ENCODE peak calls at places on chromosomes 11 and 22, in seven cellular contexts. One of them, this sample, is unnamed.

GRCh38 chr11:45853616-45854219 is 6.4 kb downstream of the CRY2 start:
- DNase-seq in RWPE1: no peak
- DNase-seq in substantia nigra: peak
- DNase-seq in AG04450: no peak
- DNase-seq in stomach: no peak
- DNase-seq in IMR-90: no peak
- DNase-seq in iPS DF 6.9: no peak
- DNase-seq in this sample: no peak

GRCh38 chr11:47918882-47919495 is 61.4 kb upstream of the PTPRJ start:
- DNase-seq in substantia nigra: no peak
- DNase-seq in stomach: no peak
- DNase-seq in RWPE1: peak
- DNase-seq in AG04450: no peak
- DNase-seq in IMR-90: peak
- DNase-seq in iPS DF 6.9: no peak
- DNase-seq in this sample: no peak

GRCh38 chr11:3994030-3994640 is 100.5 kb upstream of the RRM1 start:
- DNase-seq in stomach: no peak
- DNase-seq in IMR-90: peak
- DNase-seq in substantia nigra: no peak
- DNase-seq in iPS DF 6.9: no peak
- DNase-seq in AG04450: no peak
- DNase-seq in RWPE1: peak
- DNase-seq in this sample: no peak

GRCh38 chr11:395866-396265 is 1.9 kb downstream of the PKP3 start:
- DNase-seq in RWPE1: no peak
- DNase-seq in AG04450: no peak
- DNase-seq in iPS DF 6.9: no peak
- DNase-seq in stomach: no peak
- DNase-seq in IMR-90: no peak
- DNase-seq in substantia nigra: no peak
- DNase-seq in this sample: no peak

GRCh38 chr11:68798221-68798813 is 43.4 kb downstream of the CPT1A start:
- DNase-seq in RWPE1: no peak
- DNase-seq in iPS DF 6.9: peak
- DNase-seq in IMR-90: no peak
- DNase-seq in substantia nigra: no peak
- DNase-seq in stomach: no peak
- DNase-seq in AG04450: no peak
- DNase-seq in this sample: no peak

GRCh38 chr11:72239849-72240460 is 4.0 kb downstream of the PHOX2A start:
- DNase-seq in AG04450: no peak
- DNase-seq in IMR-90: no peak
- DNase-seq in iPS DF 6.9: no peak
- DNase-seq in RWPE1: no peak
- DNase-seq in stomach: peak
- DNase-seq in substantia nigra: peak
- DNase-seq in this sample: no peak

GRCh38 chr22:40014661-40015255 is 20.0 kb downstream of the FAM83F start:
- DNase-seq in AG04450: no peak
- DNase-seq in substantia nigra: no peak
- DNase-seq in IMR-90: no peak
- DNase-seq in RWPE1: no peak
- DNase-seq in stomach: no peak
- DNase-seq in iPS DF 6.9: no peak
- DNase-seq in this sample: peak

GRCh38 chr11:12842933-12843636 is 166.0 kb upstream of the RASSF10 start:
- DNase-seq in IMR-90: no peak
- DNase-seq in stomach: no peak
- DNase-seq in AG04450: no peak
- DNase-seq in RWPE1: peak
- DNase-seq in substantia nigra: no peak
- DNase-seq in iPS DF 6.9: no peak
- DNase-seq in this sample: no peak

GRCh38 chr11:95863486-95864140 is 60.3 kb downstream of the MTMR2 start:
- DNase-seq in IMR-90: peak
- DNase-seq in iPS DF 6.9: no peak
- DNase-seq in stomach: no peak
- DNase-seq in AG04450: peak
- DNase-seq in RWPE1: no peak
- DNase-seq in substantia nigra: no peak
- DNase-seq in this sample: no peak

GRCh38 chr11:122853971-122854446 is 15.7 kb downstream of the CRTAM start:
- DNase-seq in AG04450: peak
- DNase-seq in stomach: no peak
- DNase-seq in IMR-90: peak
- DNase-seq in iPS DF 6.9: peak
- DNase-seq in RWPE1: peak
- DNase-seq in substantia nigra: peak
- DNase-seq in this sample: peak

GRCh38 chr11:127223633-127224032 is 223.1 kb upstream of the KIRREL3 start:
- DNase-seq in RWPE1: no peak
- DNase-seq in substantia nigra: no peak
- DNase-seq in IMR-90: no peak
- DNase-seq in AG04450: no peak
- DNase-seq in stomach: no peak
- DNase-seq in iPS DF 6.9: no peak
- DNase-seq in this sample: no peak

GRCh38 chr11:126194121-126194543 is 17.3 kb downstream of the RPUSD4 start:
- DNase-seq in stomach: peak
- DNase-seq in AG04450: no peak
- DNase-seq in iPS DF 6.9: no peak
- DNase-seq in IMR-90: peak
- DNase-seq in substantia nigra: peak
- DNase-seq in RWPE1: peak
- DNase-seq in this sample: no peak

GRCh38 chr11:63610604-63611394 is 3.4 kb downstream of the PLAAT3 start:
- DNase-seq in stomach: peak
- DNase-seq in iPS DF 6.9: no peak
- DNase-seq in IMR-90: no peak
- DNase-seq in AG04450: no peak
- DNase-seq in substantia nigra: no peak
- DNase-seq in RWPE1: no peak
- DNase-seq in this sample: no peak

GRCh38 chr11:9397746-9398680 is 13.6 kb downstream of the IPO7 start:
- DNase-seq in substantia nigra: no peak
- DNase-seq in IMR-90: no peak
- DNase-seq in AG04450: no peak
- DNase-seq in stomach: no peak
- DNase-seq in iPS DF 6.9: no peak
- DNase-seq in RWPE1: no peak
- DNase-seq in this sample: no peak

GRCh38 chr22:27133951-27134664 is 476.7 kb downstream of the MIAT start:
- DNase-seq in iPS DF 6.9: no peak
- DNase-seq in RWPE1: peak
- DNase-seq in IMR-90: peak
- DNase-seq in substantia nigra: no peak
- DNase-seq in AG04450: no peak
- DNase-seq in stomach: peak
- DNase-seq in this sample: peak

GRCh38 chr22:37095113-37095512 is 14.4 kb downstream of the TMPRSS6 start:
- DNase-seq in RWPE1: no peak
- DNase-seq in stomach: no peak
- DNase-seq in iPS DF 6.9: no peak
- DNase-seq in IMR-90: no peak
- DNase-seq in AG04450: no peak
- DNase-seq in substantia nigra: no peak
- DNase-seq in this sample: no peak

GRCh38 chr22:27004434-27004833 is 347.0 kb downstream of the MIAT start:
- DNase-seq in substantia nigra: no peak
- DNase-seq in stomach: no peak
- DNase-seq in AG04450: no peak
- DNase-seq in IMR-90: no peak
- DNase-seq in RWPE1: no peak
- DNase-seq in iPS DF 6.9: peak
- DNase-seq in this sample: no peak

GRCh38 chr11:64385953-64386704 is 27.2 kb downstream of the RPS6KA4 start:
- DNase-seq in stomach: no peak
- DNase-seq in IMR-90: peak
- DNase-seq in AG04450: no peak
- DNase-seq in RWPE1: no peak
- DNase-seq in substantia nigra: no peak
- DNase-seq in iPS DF 6.9: no peak
- DNase-seq in this sample: no peak

GRCh38 chr11:88414385-88414861 is 76.9 kb upstream of the CTSC start:
- DNase-seq in IMR-90: peak
- DNase-seq in substantia nigra: peak
- DNase-seq in iPS DF 6.9: no peak
- DNase-seq in AG04450: no peak
- DNase-seq in stomach: no peak
- DNase-seq in RWPE1: peak
- DNase-seq in this sample: no peak

GRCh38 chr11:13339196-13340153 is 61.9 kb downstream of the BMAL1 start:
- DNase-seq in RWPE1: peak
- DNase-seq in AG04450: peak
- DNase-seq in IMR-90: peak
- DNase-seq in substantia nigra: no peak
- DNase-seq in iPS DF 6.9: no peak
- DNase-seq in stomach: no peak
- DNase-seq in this sample: peak

GRCh38 chr11:79088967-79089366 is 351.9 kb downstream of the TENM4 start:
- DNase-seq in iPS DF 6.9: no peak
- DNase-seq in IMR-90: no peak
- DNase-seq in RWPE1: no peak
- DNase-seq in AG04450: no peak
- DNase-seq in substantia nigra: no peak
- DNase-seq in stomach: no peak
- DNase-seq in this sample: no peak

GRCh38 chr11:119470316-119471266 is 47.6 kb upstream of the THY1 start:
- DNase-seq in IMR-90: peak
- DNase-seq in substantia nigra: no peak
- DNase-seq in stomach: no peak
- DNase-seq in iPS DF 6.9: no peak
- DNase-seq in AG04450: peak
- DNase-seq in RWPE1: peak
- DNase-seq in this sample: peak

GRCh38 chr11:122721201-122721963 is 65.9 kb downstream of the UBASH3B start:
- DNase-seq in RWPE1: no peak
- DNase-seq in IMR-90: peak
- DNase-seq in substantia nigra: no peak
- DNase-seq in AG04450: no peak
- DNase-seq in iPS DF 6.9: no peak
- DNase-seq in stomach: no peak
- DNase-seq in this sample: no peak

GRCh38 chr22:22348127-22348814 is 103.7 kb downstream of the VPREB1 start:
- DNase-seq in iPS DF 6.9: no peak
- DNase-seq in stomach: no peak
- DNase-seq in IMR-90: no peak
- DNase-seq in RWPE1: no peak
- DNase-seq in AG04450: no peak
- DNase-seq in substantia nigra: peak
- DNase-seq in this sample: no peak

GRCh38 chr11:34358258-34358665 is 452 bp upstream of the ABTB2 start:
- DNase-seq in iPS DF 6.9: no peak
- DNase-seq in stomach: peak
- DNase-seq in RWPE1: peak
- DNase-seq in AG04450: no peak
- DNase-seq in IMR-90: peak
- DNase-seq in substantia nigra: no peak
- DNase-seq in this sample: no peak

GRCh38 chr11:95231881-95232605 is 1.0 kb upstream of the SESN3 start:
- DNase-seq in RWPE1: no peak
- DNase-seq in iPS DF 6.9: no peak
- DNase-seq in AG04450: no peak
- DNase-seq in substantia nigra: peak
- DNase-seq in stomach: peak
- DNase-seq in IMR-90: no peak
- DNase-seq in this sample: no peak

GRCh38 chr11:131823772-131824171 is 453.4 kb downstream of the NTM start:
- DNase-seq in RWPE1: no peak
- DNase-seq in IMR-90: no peak
- DNase-seq in AG04450: no peak
- DNase-seq in stomach: no peak
- DNase-seq in substantia nigra: no peak
- DNase-seq in iPS DF 6.9: no peak
- DNase-seq in this sample: no peak

GRCh38 chr11:128757235-128757711 is 63.4 kb downstream of the FLI1 start:
- DNase-seq in substantia nigra: peak
- DNase-seq in AG04450: no peak
- DNase-seq in iPS DF 6.9: no peak
- DNase-seq in stomach: no peak
- DNase-seq in RWPE1: no peak
- DNase-seq in IMR-90: peak
- DNase-seq in this sample: no peak

GRCh38 chr11:12216542-12217422 is 106.4 kb downstream of the MICAL2 start:
- DNase-seq in iPS DF 6.9: no peak
- DNase-seq in RWPE1: no peak
- DNase-seq in substantia nigra: no peak
- DNase-seq in AG04450: no peak
- DNase-seq in stomach: peak
- DNase-seq in IMR-90: peak
- DNase-seq in this sample: no peak

GRCh38 chr11:17719028-17719939 is at the start of gene MYOD1:
- DNase-seq in IMR-90: no peak
- DNase-seq in stomach: no peak
- DNase-seq in iPS DF 6.9: no peak
- DNase-seq in substantia nigra: no peak
- DNase-seq in AG04450: no peak
- DNase-seq in RWPE1: no peak
- DNase-seq in this sample: no peak

GRCh38 chr22:35986085-35986484 is 42.5 kb downstream of the RBFOX2 start:
- DNase-seq in AG04450: no peak
- DNase-seq in IMR-90: peak
- DNase-seq in stomach: no peak
- DNase-seq in substantia nigra: no peak
- DNase-seq in RWPE1: no peak
- DNase-seq in iPS DF 6.9: no peak
- DNase-seq in this sample: no peak
- H3K27ac ChIP-seq in AG04450: no peak
- H3K27ac ChIP-seq in IMR-90: peak
- H3K27ac ChIP-seq in stomach: peak
- H3K27ac ChIP-seq in substantia nigra: no peak
- H3K27ac ChIP-seq in RWPE1: no peak
- H3K27ac ChIP-seq in iPS DF 6.9: no peak
- H3K27ac ChIP-seq in this sample: no peak

GRCh38 chr11:115391162-115391561 is 113.1 kb downstream of the CADM1 start:
- DNase-seq in IMR-90: no peak
- DNase-seq in stomach: no peak
- DNase-seq in AG04450: no peak
- DNase-seq in RWPE1: no peak
- DNase-seq in substantia nigra: no peak
- DNase-seq in iPS DF 6.9: no peak
- DNase-seq in this sample: no peak
- H3K27ac ChIP-seq in IMR-90: no peak
- H3K27ac ChIP-seq in stomach: no peak
- H3K27ac ChIP-seq in AG04450: no peak
- H3K27ac ChIP-seq in RWPE1: no peak
- H3K27ac ChIP-seq in substantia nigra: no peak
- H3K27ac ChIP-seq in iPS DF 6.9: no peak
- H3K27ac ChIP-seq in this sample: no peak

GRCh38 chr22:44363214-44363979 is 50.6 kb upstream of the SHISAL1 start:
- DNase-seq in stomach: peak
- DNase-seq in substantia nigra: peak
- DNase-seq in iPS DF 6.9: no peak
- DNase-seq in RWPE1: peak
- DNase-seq in AG04450: peak
- DNase-seq in IMR-90: peak
- DNase-seq in this sample: no peak
- H3K27ac ChIP-seq in stomach: peak
- H3K27ac ChIP-seq in substantia nigra: no peak
- H3K27ac ChIP-seq in iPS DF 6.9: no peak
- H3K27ac ChIP-seq in RWPE1: peak
- H3K27ac ChIP-seq in AG04450: peak
- H3K27ac ChIP-seq in IMR-90: peak
- H3K27ac ChIP-seq in this sample: peak

GRCh38 chr11:2699185-2699530 is 636 bp downstream of the KCNQ1OT1 start:
- DNase-seq in AG04450: no peak
- DNase-seq in RWPE1: no peak
- DNase-seq in iPS DF 6.9: no peak
- DNase-seq in substantia nigra: no peak
- DNase-seq in stomach: no peak
- DNase-seq in IMR-90: peak
- DNase-seq in this sample: no peak
- H3K27ac ChIP-seq in AG04450: no peak
- H3K27ac ChIP-seq in RWPE1: peak
- H3K27ac ChIP-seq in iPS DF 6.9: no peak
- H3K27ac ChIP-seq in substantia nigra: peak
- H3K27ac ChIP-seq in stomach: peak
- H3K27ac ChIP-seq in IMR-90: peak
- H3K27ac ChIP-seq in this sample: no peak

This sample was measured in epithelial cell of prostate.